ENCODE peak calls at places on chromosomes 6 and 20, in eight cellular contexts. L, D, C, G, U, J, S and Q are unnamed samples.

GRCh38 chr20:21099653-21100589 is 6.2 kb downstream of the LINC00237 start:
- DNase-seq in L (peak; percentile 37), D (peak; percentile 17), C (peak; percentile 70), G (no peak), U (peak; percentile 6), J (peak; percentile 81), S (no peak), Q (no peak)

GRCh38 chr6:121614115-121614514 is 178.7 kb downstream of the GJA1 start:
- DNase-seq in L (no peak), D (no peak), C (no peak), G (peak; percentile 17), U (no peak), J (no peak), S (no peak), Q (no peak)

GRCh38 chr6:139037490-139037889 is 8.9 kb downstream of the ABRACL start:
- DNase-seq in L (no peak), D (no peak), C (no peak), G (peak; percentile 98), U (no peak), J (no peak), S (no peak), Q (no peak)

GRCh38 chr6:37516920-37517405 is 17.3 kb upstream of the CCDC167 start:
- DNase-seq in L (no peak), D (no peak), C (no peak), G (peak; percentile 3), U (no peak), J (no peak), S (no peak), Q (peak; percentile 37)

GRCh38 chr20:44683263-44684046 is 31.7 kb upstream of the CCN5 start:
- DNase-seq in L (peak; percentile 34), D (peak; percentile 20), C (peak; percentile 80), G (no peak), U (peak; percentile 90), J (no peak), S (no peak), Q (peak; percentile 85)

GRCh38 chr6:56555438-56555872 is 87.2 kb downstream of the DST start:
- DNase-seq in L (no peak), D (no peak), C (peak; percentile 70), G (no peak), U (no peak), J (no peak), S (no peak), Q (no peak)

GRCh38 chr6:12009904-12010634 is 2.0 kb upstream of the HIVEP1 start:
- DNase-seq in L (no peak), D (no peak), C (no peak), G (peak; percentile 87), U (no peak), J (no peak), S (no peak), Q (no peak)

GRCh38 chr20:48761023-48761785 is 66.6 kb downstream of the PREX1 start:
- DNase-seq in L (no peak), D (peak; percentile 45), C (no peak), G (no peak), U (no peak), J (peak; percentile 81), S (no peak), Q (no peak)

GRCh38 chr6:108156180-108156937 is 9.5 kb upstream of the NR2E1 start:
- DNase-seq in L (no peak), D (no peak), C (peak; percentile 68), G (no peak), U (peak; percentile 50), J (no peak), S (no peak), Q (peak; percentile 80)

GRCh38 chr6:158647501-158647900 is 2.4 kb upstream of the SYTL3 start:
- DNase-seq in L (no peak), D (no peak), C (peak; percentile 22), G (no peak), U (no peak), J (no peak), S (no peak), Q (peak; percentile 6)

GRCh38 chr6:71254323-71254722 is 34.3 kb upstream of the OGFRL1 start:
- DNase-seq in L (no peak), D (no peak), C (no peak), G (no peak), U (no peak), J (no peak), S (no peak), Q (no peak)

GRCh38 chr6:21873562-21873961 is 280.0 kb downstream of the SOX4 start:
- DNase-seq in L (no peak), D (no peak), C (no peak), G (peak; percentile 98), U (no peak), J (no peak), S (no peak), Q (no peak)

GRCh38 chr6:137927777-137928218 is 60.7 kb downstream of the TNFAIP3 start:
- DNase-seq in L (peak; percentile 68), D (peak; percentile 65), C (peak; percentile 9), G (no peak), U (no peak), J (no peak), S (no peak), Q (no peak)

GRCh38 chr6:28923318-28924102 is at the start of gene TRIM27:
- DNase-seq in L (peak; percentile 77), D (peak; percentile 68), C (peak; percentile 89), G (peak; percentile 71), U (peak; percentile 95), J (peak; percentile 96), S (no peak), Q (peak; percentile 95)

GRCh38 chr20:3678893-3679720 is 2.7 kb downstream of the ADAM33 start:
- DNase-seq in L (no peak), D (no peak), C (no peak), G (peak; percentile 52), U (no peak), J (peak; percentile 35), S (no peak), Q (no peak)

GRCh38 chr20:44154521-44155001 is 32.4 kb downstream of the JPH2 start:
- DNase-seq in L (no peak), D (no peak), C (no peak), G (no peak), U (no peak), J (no peak), S (no peak), Q (peak; percentile 78)

GRCh38 chr20:41411458-41411857 is 44.8 kb upstream of the EMILIN3 start:
- DNase-seq in L (no peak), D (no peak), C (no peak), G (peak; percentile 67), U (no peak), J (no peak), S (no peak), Q (no peak)

GRCh38 chr20:52801628-52802006 is 170.5 kb upstream of the TSHZ2 start:
- DNase-seq in L (no peak), D (no peak), C (no peak), G (no peak), U (no peak), J (peak; percentile 71), S (no peak), Q (no peak)

GRCh38 chr20:34549291-34549928 is 9.1 kb upstream of the MAP1LC3A start:
- DNase-seq in L (no peak), D (no peak), C (no peak), G (no peak), U (peak; percentile 69), J (no peak), S (no peak), Q (peak; percentile 80)

GRCh38 chr20:37417857-37418501 is 72.0 kb downstream of the SRC start:
- DNase-seq in L (no peak), D (no peak), C (no peak), G (peak; percentile 25), U (no peak), J (no peak), S (no peak), Q (no peak)

GRCh38 chr6:41167173-41167963 is 4.5 kb upstream of the TREM2 start:
- DNase-seq in L (no peak), D (no peak), C (no peak), G (peak; percentile 16), U (peak; percentile 26), J (no peak), S (no peak), Q (peak; percentile 81)

GRCh38 chr6:108557494-108558371 is 3.0 kb upstream of the FOXO3 start:
- DNase-seq in L (peak; percentile 52), D (peak; percentile 80), C (peak; percentile 90), G (peak; percentile 57), U (peak; percentile 70), J (peak; percentile 92), S (no peak), Q (peak; percentile 76)

GRCh38 chr6:130324657-130325056 is 41.2 kb upstream of the TMEM200A start:
- DNase-seq in L (no peak), D (no peak), C (no peak), G (peak; percentile 85), U (no peak), J (no peak), S (no peak), Q (no peak)